ENCODE peak calls at places on chromosomes 4 and X, in nine cellular contexts. One of them, this sample, is unnamed.

GRCh38 chr4:82890602-82890912 is 396 bp downstream of the SEC31A start:
- DNase-seq in adipocyte: no peak
- DNase-seq in astrocyte of the spinal cord: no peak
- DNase-seq in GM04504: no peak
- DNase-seq in H4: no peak
- DNase-seq in fibroblast of the aortic adventitia: peak
- DNase-seq in cortex of kidney: no peak
- DNase-seq in hippocampal formation: no peak
- DNase-seq in glutamatergic neuron: no peak
- DNase-seq in this sample: no peak

GRCh38 chr4:955931-956381 is 17.4 kb downstream of the DGKQ start:
- DNase-seq in adipocyte: no peak
- DNase-seq in astrocyte of the spinal cord: no peak
- DNase-seq in GM04504: no peak
- DNase-seq in H4: no peak
- DNase-seq in fibroblast of the aortic adventitia: no peak
- DNase-seq in cortex of kidney: no peak
- DNase-seq in hippocampal formation: no peak
- DNase-seq in glutamatergic neuron: peak
- DNase-seq in this sample: no peak

GRCh38 chr4:79747252-79747651 is 325.8 kb downstream of the ANTXR2 start:
- DNase-seq in adipocyte: no peak
- DNase-seq in astrocyte of the spinal cord: no peak
- DNase-seq in GM04504: no peak
- DNase-seq in H4: no peak
- DNase-seq in fibroblast of the aortic adventitia: no peak
- DNase-seq in cortex of kidney: no peak
- DNase-seq in hippocampal formation: no peak
- DNase-seq in glutamatergic neuron: no peak
- DNase-seq in this sample: no peak

GRCh38 chrX:2548731-2549423 is 48.1 kb upstream of the DHRSX start:
- DNase-seq in adipocyte: no peak
- DNase-seq in astrocyte of the spinal cord: no peak
- DNase-seq in GM04504: no peak
- DNase-seq in H4: no peak
- DNase-seq in fibroblast of the aortic adventitia: no peak
- DNase-seq in cortex of kidney: no peak
- DNase-seq in hippocampal formation: no peak
- DNase-seq in glutamatergic neuron: no peak
- DNase-seq in this sample: no peak

GRCh38 chr4:138090145-138090917 is 151.8 kb downstream of the SLC7A11 start:
- DNase-seq in adipocyte: peak
- DNase-seq in astrocyte of the spinal cord: peak
- DNase-seq in GM04504: peak
- DNase-seq in H4: peak
- DNase-seq in fibroblast of the aortic adventitia: peak
- DNase-seq in cortex of kidney: no peak
- DNase-seq in hippocampal formation: peak
- DNase-seq in glutamatergic neuron: peak
- DNase-seq in this sample: no peak

GRCh38 chr4:1295405-1296055 is 5.8 kb downstream of the MAEA start:
- DNase-seq in adipocyte: no peak
- DNase-seq in astrocyte of the spinal cord: no peak
- DNase-seq in GM04504: no peak
- DNase-seq in H4: no peak
- DNase-seq in fibroblast of the aortic adventitia: no peak
- DNase-seq in cortex of kidney: no peak
- DNase-seq in hippocampal formation: no peak
- DNase-seq in glutamatergic neuron: no peak
- DNase-seq in this sample: no peak

GRCh38 chr4:55447826-55448225 is 52.1 kb downstream of the TMEM165 start:
- DNase-seq in adipocyte: peak
- DNase-seq in astrocyte of the spinal cord: peak
- DNase-seq in GM04504: no peak
- DNase-seq in H4: no peak
- DNase-seq in fibroblast of the aortic adventitia: peak
- DNase-seq in cortex of kidney: no peak
- DNase-seq in hippocampal formation: no peak
- DNase-seq in glutamatergic neuron: no peak
- DNase-seq in this sample: no peak

GRCh38 chrX:153411255-153411987 is at the start of gene ZFP92:
- DNase-seq in adipocyte: peak
- DNase-seq in astrocyte of the spinal cord: no peak
- DNase-seq in GM04504: no peak
- DNase-seq in H4: no peak
- DNase-seq in fibroblast of the aortic adventitia: no peak
- DNase-seq in cortex of kidney: no peak
- DNase-seq in hippocampal formation: no peak
- DNase-seq in glutamatergic neuron: no peak
- DNase-seq in this sample: no peak

GRCh38 chr4:79164961-79165610 is 160.8 kb downstream of the NAA11 start:
- DNase-seq in adipocyte: no peak
- DNase-seq in astrocyte of the spinal cord: no peak
- DNase-seq in GM04504: no peak
- DNase-seq in H4: no peak
- DNase-seq in fibroblast of the aortic adventitia: no peak
- DNase-seq in cortex of kidney: no peak
- DNase-seq in hippocampal formation: no peak
- DNase-seq in glutamatergic neuron: peak
- DNase-seq in this sample: no peak

GRCh38 chr4:23890369-23891063 is 669 bp upstream of the PPARGC1A start:
- DNase-seq in adipocyte: peak
- DNase-seq in astrocyte of the spinal cord: peak
- DNase-seq in GM04504: no peak
- DNase-seq in H4: peak
- DNase-seq in fibroblast of the aortic adventitia: no peak
- DNase-seq in cortex of kidney: no peak
- DNase-seq in hippocampal formation: peak
- DNase-seq in glutamatergic neuron: no peak
- DNase-seq in this sample: no peak

GRCh38 chr4:19945501-19945900 is 306.2 kb upstream of the SLIT2 start:
- DNase-seq in adipocyte: peak
- DNase-seq in astrocyte of the spinal cord: no peak
- DNase-seq in GM04504: no peak
- DNase-seq in H4: peak
- DNase-seq in fibroblast of the aortic adventitia: no peak
- DNase-seq in cortex of kidney: no peak
- DNase-seq in hippocampal formation: no peak
- DNase-seq in glutamatergic neuron: no peak
- DNase-seq in this sample: no peak

GRCh38 chr4:123806057-123806456 is 409.5 kb downstream of the SPRY1 start:
- DNase-seq in adipocyte: no peak
- DNase-seq in astrocyte of the spinal cord: no peak
- DNase-seq in GM04504: no peak
- DNase-seq in H4: no peak
- DNase-seq in fibroblast of the aortic adventitia: no peak
- DNase-seq in cortex of kidney: no peak
- DNase-seq in hippocampal formation: no peak
- DNase-seq in glutamatergic neuron: no peak
- DNase-seq in this sample: no peak

This sample was measured in omental fat pad.